ENCODE peak calls at places on chromosomes 5 and 9, in eight cellular contexts. P, V, H, N, E, Y, S and M are unnamed samples.

GRCh38 chr9:108486791-108487190 is 369.0 kb downstream of the ACTL7B start:
- DNase-seq in P (no peak), V (no peak), H (no peak), N (no peak), E (no peak), Y (no peak), S (no peak), M (no peak)

GRCh38 chr5:165622864-165623536 is 2117.6 kb downstream of the MAT2B start:
- DNase-seq in P (no peak), V (no peak), H (no peak), N (no peak), E (no peak), Y (no peak), S (no peak), M (no peak)

GRCh38 chr9:127181315-127181580 is 58.8 kb upstream of the ANGPTL2 start:
- DNase-seq in P (no peak), V (no peak), H (no peak), N (no peak), E (no peak), Y (no peak), S (no peak), M (peak; percentile 16)

GRCh38 chr5:143275871-143276363 is 127.6 kb downstream of the NR3C1 start:
- DNase-seq in P (no peak), V (no peak), H (no peak), N (no peak), E (no peak), Y (no peak), S (no peak), M (no peak)

GRCh38 chr5:150255659-150256415 is 33.7 kb downstream of the CAMK2A start:
- DNase-seq in P (no peak), V (no peak), H (peak; percentile 38), N (no peak), E (peak; percentile 53), Y (peak; percentile 3), S (no peak), M (no peak)

GRCh38 chr9:95505676-95506437 is 10.9 kb downstream of the PTCH1 start:
- DNase-seq in P (no peak), V (peak; percentile 61), H (peak; percentile 63), N (no peak), E (peak; percentile 45), Y (peak; percentile 87), S (peak; percentile 22), M (peak; percentile 60)

GRCh38 chr9:136485651-136486050 is 2.8 kb upstream of the SEC16A start:
- DNase-seq in P (no peak), V (no peak), H (no peak), N (no peak), E (no peak), Y (no peak), S (no peak), M (no peak)

GRCh38 chr9:125867752-125868400 is 120.7 kb downstream of the PBX3 start:
- DNase-seq in P (no peak), V (no peak), H (peak; percentile 44), N (no peak), E (peak; percentile 90), Y (no peak), S (no peak), M (no peak)

GRCh38 chr9:89756891-89757537 is 152.2 kb downstream of the GADD45G start:
- DNase-seq in P (no peak), V (no peak), H (no peak), N (no peak), E (no peak), Y (no peak), S (no peak), M (no peak)

GRCh38 chr5:95938766-95939165 is 22.9 kb downstream of the ELL2 start:
- DNase-seq in P (no peak), V (no peak), H (no peak), N (no peak), E (no peak), Y (no peak), S (no peak), M (no peak)

GRCh38 chr5:172666251-172666650 is 25.2 kb downstream of the NEURL1B start:
- DNase-seq in P (no peak), V (no peak), H (peak; percentile 17), N (no peak), E (no peak), Y (no peak), S (no peak), M (no peak)

GRCh38 chr5:126014691-126015090 is 408.5 kb upstream of the GRAMD2B start:
- DNase-seq in P (no peak), V (no peak), H (no peak), N (no peak), E (no peak), Y (no peak), S (no peak), M (no peak)

GRCh38 chr5:34415559-34416198 is 240.4 kb upstream of the RAI14 start:
- DNase-seq in P (no peak), V (no peak), H (peak; percentile 63), N (no peak), E (no peak), Y (no peak), S (no peak), M (no peak)

GRCh38 chr5:3126639-3127038 is 375.2 kb upstream of the IRX2 start:
- DNase-seq in P (no peak), V (no peak), H (no peak), N (no peak), E (no peak), Y (no peak), S (no peak), M (no peak)

GRCh38 chr9:134895103-134895502 is 14.5 kb downstream of the FCN2 start:
- DNase-seq in P (no peak), V (no peak), H (peak; percentile 12), N (no peak), E (no peak), Y (no peak), S (no peak), M (no peak)

GRCh38 chr9:27442464-27442863 is 81.6 kb upstream of the IFNK start:
- DNase-seq in P (no peak), V (peak; percentile 71), H (no peak), N (no peak), E (no peak), Y (no peak), S (no peak), M (peak; percentile 61)

GRCh38 chr5:175254155-175254554 is 189.8 kb downstream of the DRD1 start:
- DNase-seq in P (no peak), V (no peak), H (peak; percentile 42), N (no peak), E (no peak), Y (no peak), S (no peak), M (no peak)

GRCh38 chr5:56681346-56681745 is 134.0 kb upstream of the MAP3K1 start:
- DNase-seq in P (peak; percentile 14), V (no peak), H (peak; percentile 43), N (no peak), E (no peak), Y (no peak), S (no peak), M (no peak)

GRCh38 chr5:30832519-30832918 is 361.0 kb upstream of the CDH6 start:
- DNase-seq in P (no peak), V (no peak), H (no peak), N (no peak), E (no peak), Y (no peak), S (no peak), M (no peak)

GRCh38 chr9:138053996-138054752 is 176.6 kb downstream of the CACNA1B start:
- DNase-seq in P (no peak), V (no peak), H (no peak), N (no peak), E (no peak), Y (no peak), S (no peak), M (no peak)

GRCh38 chr5:104080646-104081175 is 518.1 kb upstream of the NUDT12 start:
- DNase-seq in P (no peak), V (no peak), H (no peak), N (no peak), E (no peak), Y (no peak), S (no peak), M (no peak)

GRCh38 chr9:127742435-127743088 is 7.5 kb upstream of the TOR2A start:
- DNase-seq in P (no peak), V (no peak), H (peak; percentile 62), N (peak; percentile 61), E (peak; percentile 25), Y (peak; percentile 61), S (peak; percentile 70), M (no peak)

GRCh38 chr9:1490341-1491115 is 440.4 kb downstream of the DMRT2 start:
- DNase-seq in P (no peak), V (no peak), H (no peak), N (no peak), E (no peak), Y (no peak), S (no peak), M (no peak)

GRCh38 chr5:154523104-154523503 is 45.1 kb upstream of the HAND1 start:
- DNase-seq in P (no peak), V (no peak), H (no peak), N (no peak), E (no peak), Y (no peak), S (no peak), M (no peak)

GRCh38 chr5:3209918-3210317 is 385.7 kb upstream of the IRX1 start:
- DNase-seq in P (no peak), V (no peak), H (no peak), N (no peak), E (no peak), Y (no peak), S (no peak), M (no peak)

GRCh38 chr9:135295556-135296300 is 183.9 kb upstream of the PPP1R26 start:
- DNase-seq in P (no peak), V (no peak), H (no peak), N (no peak), E (no peak), Y (no peak), S (no peak), M (no peak)

GRCh38 chr5:79619849-79620248 is 7.6 kb downstream of the TENT2 start:
- DNase-seq in P (no peak), V (no peak), H (no peak), N (no peak), E (no peak), Y (no peak), S (no peak), M (no peak)

GRCh38 chr9:112881366-112881765 is 9.3 kb downstream of the SLC46A2 start:
- DNase-seq in P (peak; percentile 41), V (no peak), H (peak; percentile 81), N (no peak), E (peak; percentile 17), Y (no peak), S (no peak), M (no peak)